ENCODE peak calls at places on chromosomes 2 and 18, in eight cellular contexts. Z is right cardiac atrium; A is H54; Y is mesenteric fat pad; B is stimulated activated CD4-positive, alpha-beta T cell treated with anti-CD3 and anti-CD28 coated beads, Interleukin-15, amount 100 ng/mL, for 24 hours; E is T-cell; C is GM04504; R is uterus. T is an unnamed sample.

GRCh38 chr2:226550801-226551200 is 248.8 kb downstream of the IRS1 start:
- DNase-seq in Z (no peak), A (no peak), Y (no peak), B (no peak), E (no peak), C (no peak), R (no peak), T (no peak)

GRCh38 chr2:25052948-25053477 is 11.1 kb downstream of the EFR3B start:
- DNase-seq in Z (no peak), A (no peak), Y (no peak), B (no peak), E (no peak), C (no peak), R (no peak), T (no peak)

GRCh38 chr2:26139269-26140183 is 33.4 kb upstream of the GAREM2 start:
- DNase-seq in Z (no peak), A (no peak), Y (no peak), B (no peak), E (no peak), C (no peak), R (no peak), T (no peak)

GRCh38 chr2:215031330-215031729 is 107.1 kb downstream of the ABCA12 start:
- DNase-seq in Z (no peak), A (no peak), Y (no peak), B (no peak), E (no peak), C (no peak), R (no peak), T (no peak)

GRCh38 chr2:32632089-32632488 is 4.2 kb downstream of the TTC27 start:
- DNase-seq in Z (no peak), A (peak; percentile 47), Y (no peak), B (peak; percentile 46), E (no peak), C (peak; percentile 10), R (no peak), T (no peak)

GRCh38 chr2:102229141-102229764 is 42.4 kb downstream of the IL1RL2 start:
- DNase-seq in Z (no peak), A (no peak), Y (no peak), B (no peak), E (no peak), C (no peak), R (no peak), T (no peak)

GRCh38 chr2:241007880-241008710 is 9.7 kb downstream of the SNED1 start:
- DNase-seq in Z (peak; percentile 75), A (no peak), Y (peak; percentile 85), B (no peak), E (peak; percentile 13), C (no peak), R (no peak), T (no peak)

GRCh38 chr18:56276466-56276865 is 361.9 kb downstream of the TXNL1 start:
- DNase-seq in Z (no peak), A (no peak), Y (no peak), B (no peak), E (no peak), C (no peak), R (no peak), T (no peak)

GRCh38 chr2:83081835-83082522 is 1377.1 kb downstream of the SUCLG1 start:
- DNase-seq in Z (no peak), A (no peak), Y (no peak), B (no peak), E (no peak), C (peak; percentile 80), R (no peak), T (peak; percentile 66)

GRCh38 chr2:210964141-210964764 is 407.9 kb downstream of the CPS1 start:
- DNase-seq in Z (no peak), A (no peak), Y (no peak), B (no peak), E (no peak), C (no peak), R (no peak), T (no peak)

GRCh38 chr2:228048838-228049490 is 132.5 kb downstream of the SPHKAP start:
- DNase-seq in Z (no peak), A (peak; percentile 17), Y (no peak), B (no peak), E (no peak), C (peak; percentile 26), R (no peak), T (peak; percentile 36)

GRCh38 chr2:25279091-25279651 is 62.6 kb downstream of the DNMT3A start:
- DNase-seq in Z (peak; percentile 86), A (no peak), Y (no peak), B (no peak), E (no peak), C (no peak), R (peak; percentile 66), T (no peak)

GRCh38 chr18:46073474-46074331 is 1.6 kb upstream of the PSTPIP2 start:
- DNase-seq in Z (no peak), A (no peak), Y (no peak), B (peak; percentile 56), E (no peak), C (peak; percentile 32), R (peak; percentile 26), T (no peak)

GRCh38 chr2:211035548-211036185 is 479.3 kb downstream of the CPS1 start:
- DNase-seq in Z (no peak), A (no peak), Y (no peak), B (no peak), E (no peak), C (no peak), R (no peak), T (no peak)

GRCh38 chr2:239936838-239937581 is 88.1 kb downstream of the NDUFA10 start:
- DNase-seq in Z (peak; percentile 43), A (no peak), Y (peak; percentile 75), B (no peak), E (no peak), C (no peak), R (peak; percentile 5), T (no peak)

GRCh38 chr2:223549215-223549614 is 52.9 kb downstream of the SCG2 start:
- DNase-seq in Z (no peak), A (peak; percentile 49), Y (no peak), B (no peak), E (no peak), C (peak; percentile 94), R (no peak), T (peak; percentile 50)

GRCh38 chr2:134169788-134170187 is 84.1 kb upstream of the MGAT5 start:
- DNase-seq in Z (no peak), A (no peak), Y (no peak), B (peak; percentile 46), E (no peak), C (no peak), R (no peak), T (no peak)

GRCh38 chr2:134347756-134348155 is 93.9 kb downstream of the MGAT5 start:
- DNase-seq in Z (no peak), A (peak; percentile 13), Y (no peak), B (no peak), E (no peak), C (no peak), R (no peak), T (no peak)

GRCh38 chr2:70035344-70035844 is 51.9 kb upstream of the PCBP1 start:
- DNase-seq in Z (no peak), A (no peak), Y (no peak), B (no peak), E (no peak), C (no peak), R (no peak), T (no peak)

GRCh38 chr2:19559596-19560240 is 201.3 kb upstream of the OSR1 start:
- DNase-seq in Z (no peak), A (no peak), Y (no peak), B (no peak), E (no peak), C (no peak), R (no peak), T (no peak)

GRCh38 chr18:45993441-45993840 is 26.3 kb upstream of the EPG5 start:
- DNase-seq in Z (no peak), A (peak; percentile 31), Y (no peak), B (no peak), E (no peak), C (peak; percentile 44), R (no peak), T (no peak)

GRCh38 chr2:121776885-121777698 is 21.6 kb downstream of the TSN start:
- DNase-seq in Z (no peak), A (no peak), Y (no peak), B (no peak), E (no peak), C (no peak), R (no peak), T (no peak)

GRCh38 chr2:237291138-237291792 is 122.7 kb downstream of the COL6A3 start:
- DNase-seq in Z (peak; percentile 97), A (peak; percentile 63), Y (no peak), B (peak; percentile 59), E (no peak), C (peak; percentile 98), R (peak; percentile 96), T (peak; percentile 24)

GRCh38 chr2:215277942-215278341 is 33.9 kb upstream of the ATIC start:
- DNase-seq in Z (no peak), A (no peak), Y (no peak), B (no peak), E (no peak), C (no peak), R (no peak), T (no peak)

GRCh38 chr2:77746780-77747179 is 224.6 kb upstream of the LRRTM4 start:
- DNase-seq in Z (no peak), A (no peak), Y (no peak), B (no peak), E (no peak), C (no peak), R (no peak), T (no peak)

GRCh38 chr2:96664366-96664765 is 21.8 kb downstream of the FER1L5 start:
- DNase-seq in Z (no peak), A (no peak), Y (no peak), B (no peak), E (no peak), C (no peak), R (no peak), T (no peak)

GRCh38 chr2:218701806-218702205 is 8.8 kb upstream of the TTLL4 start:
- DNase-seq in Z (no peak), A (no peak), Y (no peak), B (no peak), E (no peak), C (no peak), R (no peak), T (no peak)

GRCh38 chr2:237726401-237726830 is 72.2 kb upstream of the RBM44 start:
- DNase-seq in Z (peak; percentile 66), A (no peak), Y (no peak), B (no peak), E (no peak), C (no peak), R (no peak), T (no peak)

GRCh38 chr2:231399853-231400667 is 4.5 kb downstream of the B3GNT7 start:
- DNase-seq in Z (peak; percentile 83), A (peak; percentile 79), Y (no peak), B (no peak), E (no peak), C (no peak), R (peak; percentile 64), T (no peak)

GRCh38 chr2:112640800-112641675 is 4.7 kb upstream of the SLC20A1 start:
- DNase-seq in Z (no peak), A (peak; percentile 71), Y (no peak), B (no peak), E (no peak), C (peak; percentile 53), R (no peak), T (no peak)

T was measured in NCI-H1048.